ENCODE peak calls at places on chromosomes 1 and 21, in four cellular contexts. J, P, M and T are unnamed samples.

GRCh38 chr1:66137235-66137634 is 344.5 kb downstream of the PDE4B start:
- DNase-seq in J (no peak), P (peak), M (no peak), T (no peak)

GRCh38 chr1:143672983-143673382 is 298.8 kb downstream of the FAM72C start:
- DNase-seq in J (no peak), P (no peak), M (no peak), T (no peak)

GRCh38 chr1:55703726-55704363 is 488.7 kb upstream of the USP24 start:
- DNase-seq in J (no peak), P (no peak), M (no peak), T (no peak)

GRCh38 chr1:7386226-7387052 is 384.7 kb upstream of the VAMP3 start:
- DNase-seq in J (no peak), P (peak), M (peak), T (peak)

GRCh38 chr1:185207178-185207577 is 50.2 kb downstream of the SWT1 start:
- DNase-seq in J (no peak), P (no peak), M (no peak), T (no peak)

GRCh38 chr1:234643111-234643849 is 33.3 kb upstream of the IRF2BP2 start:
- DNase-seq in J (no peak), P (no peak), M (no peak), T (no peak)

GRCh38 chr1:47787560-47787959 is 209.6 kb downstream of the TRABD2B start:
- DNase-seq in J (no peak), P (no peak), M (no peak), T (no peak)

GRCh38 chr1:31976401-31976800 is 37.3 kb upstream of the KHDRBS1 start:
- DNase-seq in J (no peak), P (peak), M (peak), T (no peak)

GRCh38 chr1:10753279-10753678 is 43.2 kb downstream of the CASZ1 start:
- DNase-seq in J (no peak), P (no peak), M (no peak), T (peak)

GRCh38 chr1:94772230-94772641 is 47.9 kb upstream of the SLC44A3 start:
- DNase-seq in J (no peak), P (peak), M (no peak), T (no peak)

GRCh38 chr1:94246692-94247145 is 9.3 kb upstream of the ARHGAP29 start:
- DNase-seq in J (peak), P (no peak), M (no peak), T (peak)

GRCh38 chr1:63486679-63487078 is 36.3 kb downstream of the ITGB3BP start:
- DNase-seq in J (no peak), P (no peak), M (no peak), T (no peak)

GRCh38 chr1:44031051-44031899 is at the start of gene SLC6A9:
- DNase-seq in J (peak), P (peak), M (peak), T (peak)

GRCh38 chr21:33115586-33116541 is 45.9 kb downstream of the OLIG1 start:
- DNase-seq in J (no peak), P (no peak), M (no peak), T (no peak)

GRCh38 chr1:154716012-154716411 is 108.0 kb upstream of the ADAR start:
- DNase-seq in J (no peak), P (no peak), M (no peak), T (no peak)

GRCh38 chr1:107682467-107682866 is 282.5 kb downstream of the VAV3 start:
- DNase-seq in J (no peak), P (no peak), M (no peak), T (no peak)

GRCh38 chr1:23555225-23555801 is 4.0 kb downstream of the ID3 start:
- DNase-seq in J (peak), P (no peak), M (no peak), T (peak)

GRCh38 chr1:54575161-54575560 is 27.1 kb downstream of the ACOT11 start:
- DNase-seq in J (peak), P (no peak), M (no peak), T (peak)

GRCh38 chr1:20180221-20181207 is 5.4 kb upstream of the UBXN10 start:
- DNase-seq in J (no peak), P (no peak), M (peak), T (no peak)

GRCh38 chr1:6416906-6417305 is 2.8 kb downstream of the HES2 start:
- DNase-seq in J (no peak), P (no peak), M (no peak), T (no peak)

GRCh38 chr1:3633344-3634058 is 8.7 kb downstream of the TPRG1L start:
- DNase-seq in J (no peak), P (no peak), M (no peak), T (no peak)

GRCh38 chr1:3632716-3633343 is 8.0 kb downstream of the TPRG1L start:
- DNase-seq in J (no peak), P (no peak), M (no peak), T (no peak)

GRCh38 chr1:3631330-3631729 is 6.5 kb downstream of the TPRG1L start:
- DNase-seq in J (no peak), P (no peak), M (no peak), T (no peak)

GRCh38 chr1:3631865-3632264 is 7.0 kb downstream of the TPRG1L start:
- DNase-seq in J (no peak), P (no peak), M (no peak), T (no peak)

DNA sequence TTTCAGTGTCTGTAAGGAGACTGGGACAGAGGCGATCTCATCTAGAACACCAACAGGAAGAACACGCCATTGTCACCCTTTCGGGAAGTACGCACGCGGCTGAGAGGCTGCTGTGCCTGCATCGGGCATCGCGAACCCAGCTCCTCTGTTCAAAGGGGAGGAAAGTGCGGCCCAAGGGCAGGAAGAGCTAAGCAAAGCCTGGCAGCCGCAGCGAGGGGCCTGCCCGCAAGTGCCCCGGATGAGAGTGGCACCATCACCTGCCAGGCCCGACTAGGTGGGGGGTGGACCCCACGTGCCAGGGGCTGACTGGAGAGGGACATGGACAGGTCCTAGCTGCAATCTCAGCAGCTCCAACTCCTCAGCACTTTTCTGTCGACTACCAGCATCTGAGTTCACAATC is 7.5 kb downstream of the TPRG1L start:
- DNase-seq in J (no peak), P (no peak), M (no peak), T (no peak)
- TF ChIP-seq CTCF in J (no peak), P (no peak), M (no peak), T (no peak)

GRCh38 chr1:58204284-58204683 is 342.2 kb downstream of the OMA1 start:
- DNase-seq in J (no peak), P (no peak), M (no peak), T (peak)
- TF ChIP-seq CTCF in J (no peak), P (no peak), M (no peak), T (peak)

GRCh38 chr21:44817914-44818635 is at the start of gene SUMO3:
- DNase-seq in J (peak), P (peak), M (peak), T (peak)
- TF ChIP-seq CTCF in J (no peak), P (no peak), M (no peak), T (no peak)

GRCh38 chr1:229945795-229946194 is 121.2 kb upstream of the GALNT2 start:
- DNase-seq in J (no peak), P (no peak), M (no peak), T (no peak)

GRCh38 chr1:229943148-229943714 is 123.8 kb upstream of the GALNT2 start:
- DNase-seq in J (no peak), P (no peak), M (no peak), T (no peak)

GRCh38 chr1:229942508-229942907 is 124.5 kb upstream of the GALNT2 start:
- DNase-seq in J (no peak), P (no peak), M (no peak), T (no peak)

GRCh38 chr1:229941785-229942184 is 125.3 kb upstream of the GALNT2 start:
- DNase-seq in J (no peak), P (no peak), M (no peak), T (no peak)

DNA sequence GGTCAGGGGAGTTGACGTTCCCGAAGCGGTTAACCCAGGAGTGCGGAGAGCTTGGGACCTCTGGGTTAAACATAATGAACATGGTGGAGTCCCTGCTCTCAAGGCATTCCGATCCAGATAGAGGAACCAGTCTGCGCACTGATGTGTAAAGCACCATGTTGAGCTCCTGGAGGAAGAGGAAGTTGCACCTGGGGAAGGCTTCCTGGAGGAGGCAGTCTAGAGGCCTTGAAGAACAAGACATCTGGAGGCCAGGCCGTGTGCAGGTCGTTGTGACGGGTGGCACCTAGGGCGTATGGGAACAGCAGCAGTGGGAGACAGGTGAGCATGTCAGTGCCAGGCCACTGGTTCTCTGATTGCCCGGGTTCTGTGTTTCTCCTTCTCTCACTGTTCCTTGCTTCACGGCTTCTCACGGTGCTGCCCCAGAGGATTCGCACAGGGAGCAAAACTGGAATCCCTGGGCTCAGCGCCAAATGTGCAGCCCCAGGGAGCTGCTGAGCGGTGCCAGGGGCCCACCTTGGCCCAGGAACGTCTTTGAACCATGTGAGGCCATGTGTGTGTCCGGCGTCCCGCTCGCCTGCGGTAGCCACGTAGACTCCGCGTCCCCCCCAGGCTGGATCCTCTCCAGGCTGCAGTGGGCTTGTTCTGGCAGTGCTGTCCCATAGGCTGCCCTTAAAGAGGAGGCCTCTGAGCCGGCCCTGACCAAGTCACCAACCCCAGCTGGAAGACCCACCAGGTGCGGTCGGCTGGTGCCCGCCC is 122.9 kb upstream of the GALNT2 start:
- DNase-seq in J (no peak), P (no peak), M (no peak), T (no peak)
- TF ChIP-seq CTCF in J (no peak), P (no peak), M (no peak), T (no peak)

GRCh38 chr1:79547514-79547913 is 541.0 kb upstream of the ADGRL4 start:
- DNase-seq in J (no peak), P (no peak), M (no peak), T (no peak)

GRCh38 chr1:79554620-79555160 is 548.2 kb upstream of the ADGRL4 start:
- DNase-seq in J (no peak), P (peak), M (no peak), T (no peak)

GRCh38 chr1:79550402-79550801 is 543.9 kb upstream of the ADGRL4 start:
- DNase-seq in J (no peak), P (no peak), M (no peak), T (no peak)

GRCh38 chr1:79549191-79549590 is 542.7 kb upstream of the ADGRL4 start:
- DNase-seq in J (no peak), P (no peak), M (no peak), T (no peak)

GRCh38 chr1:79551321-79551720 is 544.8 kb upstream of the ADGRL4 start:
- DNase-seq in J (no peak), P (peak), M (no peak), T (no peak)
- TF ChIP-seq CTCF in J (no peak), P (no peak), M (no peak), T (no peak)

GRCh38 chr1:61956774-61957173 is 214.5 kb downstream of the PATJ start:
- DNase-seq in J (no peak), P (no peak), M (no peak), T (no peak)

GRCh38 chr1:61956012-61956645 is 213.8 kb downstream of the PATJ start:
- DNase-seq in J (no peak), P (no peak), M (no peak), T (no peak)

GRCh38 chr1:61953790-61954150 is 211.5 kb downstream of the PATJ start:
- DNase-seq in J (no peak), P (no peak), M (no peak), T (no peak)

GRCh38 chr1:61953076-61953789 is 211.0 kb downstream of the PATJ start:
- DNase-seq in J (no peak), P (no peak), M (no peak), T (no peak)

GRCh38 chr1:61955261-61955660 is 213.0 kb downstream of the PATJ start:
- DNase-seq in J (no peak), P (no peak), M (no peak), T (no peak)
- TF ChIP-seq CTCF in J (no peak), P (no peak), M (no peak), T (no peak)

DNA sequence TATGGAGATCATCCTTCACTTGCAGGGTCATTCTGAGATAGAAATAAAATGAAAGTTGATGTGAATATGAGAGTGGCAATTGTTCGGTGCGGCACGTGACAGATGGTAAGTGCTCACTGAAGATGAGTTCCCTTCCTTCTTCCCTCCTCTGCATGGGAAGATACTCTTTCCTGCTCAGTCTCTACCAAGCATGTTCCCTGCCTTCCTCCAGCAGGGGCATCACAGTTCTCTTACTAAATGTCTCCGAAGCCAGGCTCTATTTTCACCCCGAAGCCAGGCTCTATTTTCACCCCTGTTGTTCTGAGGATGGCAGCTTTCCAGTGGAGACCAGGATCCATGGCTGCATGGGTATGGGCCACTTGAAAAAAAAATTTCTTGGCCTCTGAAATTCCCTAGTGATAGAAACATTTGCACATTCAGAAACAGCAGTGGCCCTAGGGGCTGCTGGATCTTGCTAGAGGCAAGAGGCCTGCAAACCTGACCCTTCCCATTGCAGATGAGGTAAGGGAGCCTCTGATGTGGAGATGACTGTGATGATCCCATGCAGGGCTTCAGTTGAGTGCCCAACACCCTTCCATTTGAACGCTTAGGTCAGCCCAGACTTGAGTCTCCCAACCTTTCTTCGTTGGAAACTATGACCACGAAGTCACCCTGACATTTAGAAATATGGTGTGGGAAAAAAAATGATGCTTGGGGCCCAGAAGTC is 123.7 kb upstream of the HMGB4 start:
- DNase-seq in J (no peak), P (no peak), M (no peak), T (no peak)
- TF ChIP-seq CTCF in J (no peak), P (no peak), M (no peak), T (peak)

GRCh38 chr21:28793043-28793442 is 199.6 kb downstream of the LTN1 start:
- DNase-seq in J (peak), P (peak), M (no peak), T (no peak)
- TF ChIP-seq CTCF in J (peak), P (peak), M (no peak), T (peak)